ENCODE peak calls at places on chromosomes 6 and 20, in eight cellular contexts. R, N, Y, P, C, D, V and Z are unnamed samples. For H3K36me3, the result is how much of the 10 kb centered on the place peaks cover.

GRCh38 chr20:14953736-14954135 is 616.3 kb upstream of the FLRT3 start:
- DNase-seq in C (no peak), Y (no peak), V (no peak), P (no peak), R (no peak), D (no peak), N (no peak), Z (no peak)

GRCh38 chr6:12472601-12473038 is 182.5 kb downstream of the EDN1 start:
- DNase-seq in C (peak), R (peak), P (no peak), V (peak), D (no peak), N (peak), Y (no peak), Z (no peak)

GRCh38 chr6:170144952-170145587 is 145.8 kb downstream of the DLL1 start:
- DNase-seq in P (no peak), D (no peak), C (peak), Y (no peak), N (no peak), R (no peak), V (no peak), Z (no peak)

GRCh38 chr6:15365273-15365687 is 119.4 kb downstream of the JARID2 start:
- DNase-seq in P (no peak), V (peak), D (peak), Y (peak), C (peak), R (peak), N (peak), Z (no peak)

GRCh38 chr6:170490259-170490658 is 62.8 kb downstream of the PSMB1 start:
- DNase-seq in Y (no peak), V (no peak), D (no peak), P (no peak), C (no peak), N (no peak), R (no peak), Z (no peak)

GRCh38 chr6:20306491-20306890 is 94.2 kb upstream of the MBOAT1 start:
- DNase-seq in Y (peak), R (no peak), C (no peak), V (no peak), N (no peak), P (no peak), D (no peak), Z (no peak)

GRCh38 chr6:155022726-155023125 is 27.6 kb downstream of the TIAM2 start:
- DNase-seq in Y (no peak), C (no peak), R (no peak), D (no peak), P (no peak), N (no peak), V (no peak), Z (no peak)

GRCh38 chr6:20416567-20417345 is 15.1 kb downstream of the E2F3 start:
- DNase-seq in C (no peak), R (no peak), N (no peak), V (no peak), D (no peak), P (no peak), Y (peak), Z (no peak)

GRCh38 chr6:159060107-159060506 is 15.3 kb upstream of the TAGAP start:
- DNase-seq in C (no peak), Y (no peak), V (no peak), D (no peak), N (no peak), R (no peak), P (no peak), Z (no peak)

GRCh38 chr20:63641146-63641791 is 12.0 kb downstream of the STMN3 start:
- DNase-seq in C (peak), D (peak), Y (no peak), V (no peak), P (no peak), R (no peak), N (no peak), Z (no peak)

GRCh38 chr20:50980071-50980681 is 21.6 kb downstream of the MOCS3 start:
- DNase-seq in N (peak), Y (no peak), C (peak), R (peak), V (peak), D (peak), P (no peak), Z (no peak)

GRCh38 chr20:50012282-50013263 is 29.8 kb downstream of the SNAI1 start:
- DNase-seq in V (no peak), P (no peak), C (no peak), Y (peak), N (peak), D (no peak), R (no peak), Z (no peak)

GRCh38 chr20:39004508-39004907 is 42.4 kb downstream of the DHX35 start:
- DNase-seq in Y (peak), D (no peak), N (peak), C (peak), V (no peak), P (no peak), R (no peak), Z (no peak)

GRCh38 chr6:169795196-169795595 is 43.8 kb downstream of the ERMARD start:
- DNase-seq in R (no peak), D (no peak), V (no peak), P (no peak), C (no peak), N (no peak), Y (no peak), Z (no peak)

GRCh38 chr6:83853968-83854501 is 875 bp downstream of the RIPPLY2 start:
- DNase-seq in P (no peak), C (no peak), R (no peak), V (no peak), D (no peak), N (no peak), Y (no peak), Z (no peak)

GRCh38 chr20:38723069-38723981 is 961 bp upstream of the SLC32A1 start:
- DNase-seq in C (peak), R (peak), Y (no peak), P (no peak), N (no peak), D (no peak), V (peak), Z (no peak)

GRCh38 chr6:157990321-157991066 is 8.8 kb downstream of the SYNJ2 start:
- DNase-seq in V (no peak), R (peak), C (no peak), D (no peak), Y (no peak), N (no peak), P (no peak), Z (peak)

GRCh38 chr6:40587240-40588069 is at the start of gene LRFN2:
- DNase-seq in D (peak), V (peak), Y (peak), N (peak), P (no peak), C (peak), R (peak), Z (peak)

GRCh38 chr6:113526553-113526952 is 330.6 kb upstream of the MARCKS start:
- DNase-seq in P (no peak), V (no peak), N (no peak), C (peak), R (no peak), D (no peak), Y (no peak), Z (no peak)

GRCh38 chr6:16684896-16685554 is 76.2 kb downstream of the ATXN1 start:
- DNase-seq in N (no peak), Y (no peak), P (no peak), V (peak), R (peak), C (peak), D (no peak), Z (no peak)

GRCh38 chr20:31987744-31988143 is 19.8 kb downstream of the XKR7 start:
- DNase-seq in Y (no peak), D (no peak), N (peak), C (peak), V (no peak), R (no peak), P (no peak), Z (no peak)

GRCh38 chr6:134593024-134593423 is 275.1 kb upstream of the SGK1 start:
- DNase-seq in C (no peak), Y (no peak), P (no peak), N (no peak), V (no peak), D (no peak), R (no peak), Z (no peak)

GRCh38 chr20:19120569-19120968 is 91.9 kb upstream of the SLC24A3 start:
- DNase-seq in C (no peak), Y (no peak), P (no peak), D (no peak), N (no peak), R (no peak), V (no peak), Z (no peak)

GRCh38 chr6:110567957-110568696 is 91.7 kb upstream of the SLC22A16 start:
- DNase-seq in C (no peak), N (no peak), R (no peak), P (no peak), V (no peak), D (no peak), Y (no peak), Z (peak)

GRCh38 chr20:5786930-5787826 is 37.0 kb downstream of the SHLD1 start:
- DNase-seq in C (peak), R (peak), P (no peak), D (peak), V (peak), Y (no peak), N (no peak), Z (no peak)

GRCh38 chr20:19642861-19643260 is 115.2 kb upstream of the RIN2 start:
- DNase-seq in P (no peak), V (no peak), Y (no peak), D (no peak), R (no peak), C (no peak), N (no peak), Z (no peak)

DNA sequence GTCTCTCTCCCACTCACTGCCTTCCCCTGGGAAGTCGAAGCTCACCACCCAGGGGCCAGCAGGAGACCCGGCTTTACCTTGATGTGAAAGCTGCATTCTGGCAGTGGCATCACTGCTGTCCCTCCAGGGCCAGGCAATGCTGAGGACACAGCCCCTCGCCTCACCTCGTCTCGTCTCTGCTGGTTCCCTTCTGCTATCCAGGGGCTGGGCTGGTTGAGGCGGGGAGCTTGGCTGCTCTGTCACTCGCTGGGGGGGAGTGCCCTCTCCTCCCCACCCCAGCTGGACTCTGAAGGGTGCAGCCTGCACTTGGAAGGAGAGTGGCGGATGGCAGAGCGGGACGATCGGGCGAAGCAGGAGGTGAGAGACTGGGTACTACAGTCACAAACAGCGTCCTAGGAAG is 12.7 kb upstream of the DSN1 start:
- DNase-seq in R (no peak), C (no peak), V (no peak), N (no peak), P (no peak), D (no peak), Y (no peak), Z (no peak)
- H3K36me3 ChIP-seq in R (under half), C (under half), V (under half), N (under half), P (under half), D (under half), Y (half or more), Z (half or more)

DNA sequence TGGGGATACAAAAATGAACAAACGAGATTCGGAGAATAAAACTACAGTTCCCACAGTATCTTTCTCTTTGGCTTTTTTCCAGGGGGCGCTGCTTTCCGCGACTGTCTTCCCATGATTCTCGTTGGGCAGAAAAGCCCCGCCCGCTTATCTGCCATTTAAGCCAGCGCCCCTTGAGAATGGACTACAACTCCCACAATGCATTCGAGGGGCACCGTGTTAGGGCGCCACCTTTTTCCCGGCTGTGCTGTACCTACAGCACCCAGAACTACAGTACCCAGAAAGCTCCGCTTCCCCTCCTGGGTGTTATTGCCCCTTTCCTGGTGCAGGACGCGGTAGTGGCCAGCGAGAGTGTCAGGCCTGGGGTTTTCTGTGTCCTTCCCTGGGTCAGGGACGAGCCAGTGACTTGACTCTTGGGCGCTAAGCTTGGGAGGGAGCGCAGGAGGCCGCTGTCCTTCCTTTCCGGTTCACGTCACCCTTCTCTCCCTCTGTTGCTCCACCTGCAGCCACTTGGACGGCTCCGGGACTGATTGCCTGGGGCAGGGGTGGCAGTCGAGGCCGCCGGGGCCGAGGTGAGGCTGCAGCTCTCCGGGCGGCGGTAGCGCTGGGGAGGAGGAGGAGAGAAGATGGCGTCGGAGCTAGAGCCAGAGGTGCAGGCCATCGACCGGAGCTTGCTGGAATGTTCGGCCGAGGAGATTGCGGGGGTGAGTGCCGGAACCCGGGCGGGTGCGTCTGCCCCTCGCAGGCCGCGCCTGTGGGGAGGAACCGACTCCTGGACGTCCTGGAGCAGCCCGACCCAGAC is at the start of gene UBR2:
- DNase-seq in D (peak), V (peak), R (peak), C (peak), Y (peak), N (peak), P (peak), Z (peak)
- TF ChIP-seq CTCF in D (no peak), V (peak), R (peak), C (peak), Y (peak), N (peak), P (peak), Z (peak)

GRCh38 chr6:31837612-31838553 is 10.3 kb downstream of the HSPA1B start:
- DNase-seq in N (no peak), P (no peak), R (no peak), C (no peak), D (no peak), Y (no peak), V (no peak), Z (no peak)
- TF ChIP-seq EZH2 in N (no peak), P (no peak), R (no peak), C (no peak), D (no peak), Y (no peak), V (no peak), Z (no peak)

GRCh38 chr20:48679011-48679410 is 148.8 kb downstream of the PREX1 start:
- DNase-seq in N (no peak), C (no peak), D (no peak), V (no peak), P (no peak), Y (no peak), R (no peak), Z (no peak)
- H3K36me3 ChIP-seq in N (under half), C (under half), D (under half), V (under half), P (under half), Y (under half), R (under half), Z (under half)

GRCh38 chr6:117191009-117191408 is 74.3 kb upstream of the VGLL2 start:
- DNase-seq in Y (no peak), C (no peak), V (no peak), D (no peak), R (no peak), N (no peak), P (no peak), Z (no peak)

GRCh38 chr6:117191448-117191847 is 73.9 kb upstream of the VGLL2 start:
- DNase-seq in P (no peak), Y (no peak), D (no peak), N (no peak), R (no peak), V (no peak), C (no peak), Z (no peak)

DNA sequence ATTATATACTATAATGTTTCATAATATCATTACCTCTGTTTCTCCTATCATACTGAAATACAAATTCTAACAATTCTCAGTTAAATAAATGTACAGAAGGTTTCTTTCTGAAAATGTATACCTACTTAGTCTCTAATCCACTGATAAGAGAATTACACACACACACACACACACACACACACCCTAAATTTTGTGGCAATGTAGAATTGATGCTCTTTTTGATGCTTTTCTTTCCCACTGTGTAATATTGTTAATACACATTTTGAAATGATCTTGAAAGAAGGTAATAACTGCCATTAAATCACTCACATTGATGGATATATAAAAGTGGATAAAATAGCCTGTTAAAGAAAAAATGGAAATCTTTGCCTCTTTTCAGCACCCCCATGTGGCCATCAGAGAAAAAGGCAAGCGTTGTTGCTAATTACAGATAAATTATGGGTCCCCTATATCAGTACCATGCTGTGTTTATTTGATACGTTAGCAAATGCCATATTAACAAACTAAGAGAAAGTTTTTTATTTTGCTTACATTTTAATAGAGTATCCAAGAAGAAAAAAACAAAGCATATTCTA is 76.6 kb upstream of the VGLL2 start:
- DNase-seq in N (no peak), R (no peak), V (no peak), C (no peak), Y (peak), D (no peak), P (no peak), Z (no peak)
- TF ChIP-seq CTCF in N (peak), R (peak), V (peak), C (peak), Y (no peak), D (no peak), P (no peak), Z (peak)